ENCODE peak calls at places on chromosome 19, in five cellular contexts. Q, X, B, N and Y are unnamed samples.

GRCh38 chr19:1438933-1439358 is 750 bp downstream of the RPS15 start:
- DNase-seq in X (no peak), N (no peak), B (peak), Q (no peak), Y (no peak)

GRCh38 chr19:3192228-3192635 is 6.5 kb downstream of the NCLN start:
- DNase-seq in B (no peak), Q (no peak), N (no peak), X (no peak), Y (no peak)

GRCh38 chr19:35901854-35902661 is at the start of gene HCST:
- DNase-seq in Q (peak), B (no peak), X (no peak), N (no peak), Y (no peak)

GRCh38 chr19:32866564-32867265 is 2.9 kb downstream of the SLC7A9 start:
- DNase-seq in X (no peak), B (no peak), Q (no peak), N (no peak), Y (no peak)

GRCh38 chr19:23790641-23791488 is 32.2 kb upstream of the ZNF681 start:
- DNase-seq in N (no peak), B (no peak), Q (no peak), X (no peak), Y (no peak)

GRCh38 chr19:1355974-1356865 is 27.5 kb upstream of the NDUFS7 start:
- DNase-seq in N (peak), B (peak), X (no peak), Q (no peak), Y (no peak)

GRCh38 chr19:40441719-40442253 is 2.3 kb downstream of the SERTAD3 start:
- DNase-seq in B (no peak), Q (no peak), N (no peak), X (no peak), Y (no peak)

GRCh38 chr19:8446055-8446709 is 1.4 kb downstream of the HNRNPM start:
- DNase-seq in X (no peak), B (no peak), Q (no peak), N (no peak), Y (no peak)

GRCh38 chr19:30001301-30001700 is 59.3 kb downstream of the URI1 start:
- DNase-seq in Q (no peak), X (no peak), B (peak), N (no peak), Y (no peak)

GRCh38 chr19:7534531-7534980 is 961 bp upstream of the PNPLA6 start:
- DNase-seq in N (peak), B (peak), Q (peak), X (peak), Y (peak)

GRCh38 chr19:16244091-16244490 is 46.4 kb downstream of the AP1M1 start:
- DNase-seq in Q (no peak), X (no peak), N (peak), B (no peak), Y (no peak)

GRCh38 chr19:13117176-13117771 is 734 bp upstream of the TRMT1 start:
- DNase-seq in Q (no peak), N (no peak), B (no peak), X (no peak), Y (no peak)

GRCh38 chr19:15464394-15465385 is at the start of gene RASAL3:
- DNase-seq in Q (no peak), N (peak), B (no peak), X (no peak), Y (no peak)

GRCh38 chr19:35153701-35154534 is 617 bp upstream of the FXYD5 start:
- DNase-seq in N (peak), B (peak), X (no peak), Q (peak), Y (no peak)

GRCh38 chr19:42270346-42271044 is 1.4 kb downstream of the CIC start:
- DNase-seq in X (peak), N (peak), Q (peak), B (no peak), Y (peak)

GRCh38 chr19:10604460-10604980 is 17.4 kb upstream of the AP1M2 start:
- DNase-seq in B (no peak), Q (peak), X (no peak), N (no peak), Y (no peak)

GRCh38 chr19:6718741-6719539 is 1.5 kb downstream of the C3 start:
- DNase-seq in B (peak), X (no peak), Q (peak), N (peak), Y (no peak)

GRCh38 chr19:33297401-33298145 is 4.8 kb downstream of the CEBPA start:
- DNase-seq in Q (no peak), X (no peak), B (no peak), N (no peak), Y (no peak)

GRCh38 chr19:10226021-10226375 is 5.1 kb downstream of the S1PR2 start:
- DNase-seq in X (no peak), Q (no peak), N (no peak), B (no peak), Y (peak)

GRCh38 chr19:7986321-7987083 is 18.9 kb downstream of the ELAVL1 start:
- DNase-seq in B (no peak), Q (peak), X (no peak), N (peak), Y (no peak)

GRCh38 chr19:797528-798414 is 519 bp downstream of the PTBP1 start:
- DNase-seq in X (peak), N (peak), B (peak), Q (peak), Y (peak)

GRCh38 chr19:29665826-29666633 is 769 bp downstream of the PLEKHF1 start:
- DNase-seq in Q (peak), B (peak), X (no peak), N (peak), Y (peak)

GRCh38 chr19:6531163-6531955 is 533 bp downstream of the TNFSF9 start:
- DNase-seq in X (no peak), Q (no peak), N (no peak), B (no peak), Y (no peak)

GRCh38 chr19:10206226-10206873 is 11.6 kb upstream of the DNMT1 start:
- DNase-seq in N (peak), Q (peak), B (no peak), X (no peak), Y (no peak)

GRCh38 chr19:18861917-18862316 is 30.2 kb downstream of the UPF1 start:
- DNase-seq in B (no peak), Q (no peak), X (no peak), N (no peak), Y (no peak)

GRCh38 chr19:3516675-3517207 is 10.6 kb downstream of the FZR1 start:
- DNase-seq in N (no peak), Q (peak), B (no peak), X (no peak), Y (no peak)

GRCh38 chr19:1944088-1944915 is 3.3 kb downstream of the CSNK1G2 start:
- DNase-seq in N (no peak), Q (no peak), B (no peak), X (no peak), Y (no peak)

GRCh38 chr19:1063030-1063908 is 3.7 kb upstream of the ARHGAP45 start:
- DNase-seq in Q (peak), B (no peak), N (no peak), X (no peak), Y (no peak)

GRCh38 chr19:51253088-51253806 is 2.4 kb downstream of the SIGLECL1 start:
- DNase-seq in X (no peak), Q (no peak), N (no peak), B (no peak), Y (no peak)

GRCh38 chr19:11420894-11421606 is 1.9 kb upstream of the RGL3 start:
- DNase-seq in X (no peak), N (no peak), Q (no peak), B (peak), Y (no peak)

GRCh38 chr19:7888145-7888825 is at the start of gene LRRC8E:
- DNase-seq in X (no peak), Q (peak), N (peak), B (peak), Y (no peak)

GRCh38 chr19:42079276-42079669 is 3.3 kb downstream of the ZNF574 start:
- DNase-seq in Q (no peak), B (no peak), X (no peak), N (no peak), Y (no peak)

GRCh38 chr19:2834294-2834871 is 6.9 kb upstream of the ZNF555 start:
- DNase-seq in Q (no peak), B (no peak), N (no peak), X (no peak), Y (no peak)

GRCh38 chr19:54179921-54180452 is 7.0 kb upstream of the TMC4 start:
- DNase-seq in Q (peak), B (peak), N (peak), X (no peak), Y (no peak)
- TF ChIP-seq CTCF in Q (peak), B (peak), N (peak), X (no peak), Y (no peak)

GRCh38 chr19:55605207-55605636 is 225 bp upstream of the ZNF865 start:
- DNase-seq in Q (peak), B (peak), N (peak), X (peak), Y (peak)
- H3K4me3 ChIP-seq in Q (peak), B (peak), N (peak), X (peak), Y (peak)

GRCh38 chr19:17829855-17830566 is 8.7 kb upstream of the INSL3 start:
- DNase-seq in B (peak), Q (peak), N (peak), X (no peak), Y (no peak)
- TF ChIP-seq CTCF in B (peak), Q (no peak), N (no peak), X (no peak), Y (no peak)

GRCh38 chr19:45790942-45791341 is 1.7 kb downstream of the DMWD start:
- DNase-seq in B (no peak), X (no peak), N (no peak), Q (no peak), Y (no peak)
- H3K4me3 ChIP-seq in B (no peak), X (peak), N (peak), Q (peak), Y (peak)